ENCODE peak calls at places on chromosomes 7 and 10, in six cellular contexts. R is suprapubic skin, S is sigmoid colon, I is upper lobe of left lung, V is prostate gland, C is transverse colon. B is an unnamed sample.

GRCh38 chr7:98288064-98288823 is 6.8 kb downstream of the BRI3 start:
- DNase-seq in V (no peak), R (no peak), S (no peak), C (no peak), I (peak; percentile 23), B (no peak)

GRCh38 chr10:26217396-26218105 is 977 bp downstream of the GAD2 start:
- DNase-seq in I (no peak), R (no peak), V (no peak), S (no peak), C (no peak), B (no peak)

GRCh38 chr7:31051598-31052503 is at the start of gene ADCYAP1R1:
- DNase-seq in V (no peak), C (no peak), R (no peak), S (peak; percentile 82), I (no peak), B (no peak)

GRCh38 chr10:35635576-35635975 is 6.5 kb downstream of the FZD8 start:
- DNase-seq in C (peak; percentile 33), S (no peak), R (no peak), V (peak; percentile 41), I (no peak), B (no peak)

GRCh38 chr7:38463277-38464224 is 167.6 kb downstream of the AMPH start:
- DNase-seq in S (peak; percentile 73), V (peak; percentile 14), R (no peak), C (peak; percentile 51), I (no peak), B (no peak)

GRCh38 chr10:83166344-83166743 is 973.0 kb upstream of the GHITM start:
- DNase-seq in I (no peak), S (no peak), C (no peak), V (no peak), R (no peak), B (no peak)

GRCh38 chr10:113999520-113999919 is 44.1 kb upstream of the ADRB1 start:
- DNase-seq in C (peak; percentile 58), S (no peak), V (no peak), I (no peak), R (no peak), B (no peak)

GRCh38 chr10:21526184-21526951 is 886 bp upstream of the SKIDA1 start:
- DNase-seq in R (peak; percentile 92), S (peak; percentile 93), V (peak; percentile 75), I (peak; percentile 66), C (peak; percentile 70), B (no peak)

GRCh38 chr10:3935141-3935540 is 150.1 kb upstream of the KLF6 start:
- DNase-seq in S (no peak), V (peak; percentile 38), R (no peak), I (no peak), C (no peak), B (no peak)

GRCh38 chr7:151615058-151615457 is 95.4 kb upstream of the RHEB start:
- DNase-seq in R (no peak), C (no peak), S (no peak), V (no peak), I (no peak), B (no peak)

GRCh38 chr10:93165367-93165766 is 91.7 kb downstream of the CYP26A1 start:
- DNase-seq in V (no peak), I (no peak), R (no peak), S (no peak), C (no peak), B (no peak)

GRCh38 chr10:124477614-124478363 is 16.2 kb downstream of the LHPP start:
- DNase-seq in R (no peak), S (no peak), I (no peak), V (no peak), C (no peak), B (no peak)

GRCh38 chr7:125773113-125773800 is 843.6 kb upstream of the POT1 start:
- DNase-seq in R (no peak), C (no peak), V (no peak), I (no peak), S (no peak), B (no peak)

GRCh38 chr10:35340975-35341374 is 4.7 kb downstream of the CCNY start:
- DNase-seq in S (no peak), I (peak; percentile 29), R (no peak), C (no peak), V (no peak), B (no peak)

GRCh38 chr7:16697507-16698199 is 51.7 kb downstream of the BZW2 start:
- DNase-seq in C (no peak), R (no peak), V (no peak), S (no peak), I (no peak), B (no peak)

GRCh38 chr10:23146069-23146657 is 45.9 kb upstream of the PTF1A start:
- DNase-seq in R (no peak), I (no peak), S (no peak), C (no peak), V (no peak), B (no peak)

GRCh38 chr10:131247873-131248272 is 63.6 kb downstream of the TCERG1L start:
- DNase-seq in S (no peak), V (no peak), R (no peak), I (no peak), C (no peak), B (no peak)

GRCh38 chr10:110629680-110630191 is 14.4 kb upstream of the RBM20 start:
- DNase-seq in C (no peak), S (no peak), I (no peak), R (no peak), V (peak; percentile 31), B (no peak)

GRCh38 chr10:27581225-27581624 is 77.1 kb downstream of the RAB18 start:
- DNase-seq in C (no peak), I (no peak), R (no peak), S (no peak), V (no peak), B (no peak)

GRCh38 chr10:124998624-124999291 is 56.8 kb downstream of the ZRANB1 start:
- DNase-seq in I (peak; percentile 12), V (no peak), S (no peak), R (peak; percentile 78), C (peak; percentile 6), B (no peak)

GRCh38 chr7:144384071-144384470 is 19.4 kb downstream of the NOBOX start:
- DNase-seq in R (peak; percentile 12), I (no peak), C (peak; percentile 56), S (peak; percentile 17), V (no peak), B (no peak)

GRCh38 chr7:92880212-92881090 is 44.1 kb upstream of the CDK6 start:
- DNase-seq in R (no peak), S (no peak), C (no peak), V (no peak), I (no peak), B (peak; percentile 72)

GRCh38 chr7:31027161-31027965 is 24.7 kb upstream of the ADCYAP1R1 start:
- DNase-seq in V (no peak), S (peak; percentile 90), C (peak; percentile 16), R (no peak), I (no peak), B (no peak)

GRCh38 chr7:1691601-1692499 is 21.8 kb downstream of the ELFN1 start:
- DNase-seq in I (peak; percentile 10), V (peak; percentile 59), R (peak; percentile 76), S (peak; percentile 80), C (no peak), B (no peak)

GRCh38 chr10:92527716-92528115 is 46.2 kb downstream of the IDE start:
- DNase-seq in R (no peak), V (no peak), I (no peak), C (no peak), S (no peak), B (no peak)

GRCh38 chr10:127986543-127987466 is 79.9 kb downstream of the PTPRE start:
- DNase-seq in R (no peak), V (no peak), S (peak; percentile 42), C (no peak), I (no peak), B (no peak)

GRCh38 chr7:131556055-131556911 is at the start of gene PODXL:
- DNase-seq in V (peak; percentile 59), S (peak; percentile 85), C (peak; percentile 74), I (peak; percentile 75), R (no peak), B (no peak)
- TF ChIP-seq POLR2AphosphoS5 in V (no peak), S (no peak), C (peak; percentile 34), I (no peak), R (no peak), B (no peak)

DNA sequence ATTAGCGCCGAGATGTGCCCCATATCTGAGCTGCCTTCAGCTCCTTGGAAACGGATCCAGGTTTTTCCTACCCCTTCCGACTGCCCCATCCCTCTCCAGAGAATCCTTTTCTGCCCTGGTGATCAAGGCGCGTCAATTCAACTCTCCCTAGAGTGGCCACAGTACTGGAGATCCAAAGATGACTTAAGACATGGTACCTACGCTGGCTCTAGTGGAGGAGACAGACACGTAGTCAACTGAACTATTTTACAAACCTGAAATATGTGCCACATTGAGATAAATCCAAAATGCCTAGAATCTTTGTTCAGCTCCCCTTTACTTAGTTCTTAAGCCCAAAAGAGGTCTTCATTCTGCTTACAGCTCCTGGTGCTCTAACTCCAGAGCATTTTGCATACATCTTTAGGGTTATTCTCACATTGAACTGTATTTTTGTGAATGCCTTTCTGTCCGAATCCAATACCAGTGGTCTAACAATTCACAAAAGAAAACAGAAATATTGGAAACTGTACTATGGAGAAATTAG is 444 bp upstream of the TNPO3 start:
- DNase-seq in V (no peak), R (no peak), I (no peak), C (no peak), S (no peak), B (no peak)
- TF ChIP-seq POLR2AphosphoS5 in V (no peak), R (no peak), I (no peak), C (no peak), S (no peak), B (no peak)

DNA sequence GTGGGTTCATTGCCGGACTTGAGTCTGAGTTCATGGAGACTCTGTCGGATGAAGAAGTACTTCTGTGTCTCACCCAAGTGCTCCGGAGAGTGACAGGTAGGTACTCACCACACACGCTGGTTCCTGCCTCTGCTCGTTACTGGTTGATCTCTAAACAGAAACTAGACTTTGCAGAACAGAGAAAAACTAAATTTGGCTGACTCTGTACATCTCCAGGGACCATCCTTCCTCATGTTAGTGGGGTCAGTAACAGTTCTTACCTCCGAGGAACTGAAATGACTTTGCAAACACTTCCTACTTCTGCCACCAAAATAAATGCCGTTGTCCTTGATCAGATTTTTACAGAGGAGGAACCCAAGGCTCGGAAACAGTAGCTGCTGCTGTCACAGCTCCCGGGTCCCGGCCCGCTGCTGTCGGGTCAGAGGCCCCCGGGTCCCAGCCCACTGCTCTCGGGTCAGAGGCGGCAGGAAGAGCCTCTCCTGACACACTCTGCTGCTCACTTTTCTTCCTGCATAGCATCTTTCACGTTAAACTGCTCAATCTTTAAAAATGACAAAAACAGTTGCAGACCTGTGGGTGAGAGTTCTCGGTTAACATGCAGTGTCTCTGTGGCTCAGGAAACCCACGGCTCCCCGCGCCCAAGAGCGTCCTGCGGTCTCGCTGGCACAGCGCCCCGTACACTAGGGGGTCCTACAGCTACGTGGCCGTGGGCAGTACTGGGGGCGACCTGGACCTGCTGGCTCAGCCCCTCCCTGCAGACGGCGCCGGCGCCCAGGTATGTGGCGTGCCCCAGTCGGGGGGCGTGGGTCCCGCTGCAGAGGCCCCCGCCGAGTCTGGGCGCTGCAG is 4.8 kb upstream of the MTG1 start:
- DNase-seq in C (peak; percentile 57), V (no peak), I (no peak), S (peak; percentile 50), R (no peak), B (no peak)
- TF ChIP-seq POLR2AphosphoS5 in C (no peak), V (no peak), I (no peak), S (no peak), R (no peak), B (peak; percentile 25)

DNA sequence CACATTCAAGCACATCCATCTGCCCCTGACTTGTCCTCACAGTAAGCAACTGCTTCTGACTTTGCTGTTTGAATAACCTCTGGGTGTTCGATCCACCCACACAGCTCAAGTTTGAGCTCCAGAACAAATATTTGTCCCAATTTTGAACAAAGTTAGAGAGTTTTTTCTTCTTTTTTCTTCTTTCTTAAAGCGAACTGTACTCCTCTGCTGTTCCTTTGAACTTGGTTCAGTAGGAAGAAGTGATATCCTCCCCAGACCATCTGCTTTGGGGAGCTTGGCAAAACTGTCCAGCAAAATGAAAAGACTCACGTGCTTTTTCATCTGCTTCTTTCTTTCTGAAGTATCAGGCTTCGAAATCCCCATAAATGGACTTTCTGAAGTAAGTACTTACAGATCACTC is at the start of gene ITIH2:
- DNase-seq in R (no peak), V (no peak), I (no peak), S (no peak), C (no peak), B (no peak)
- TF ChIP-seq POLR2AphosphoS5 in R (no peak), V (no peak), I (no peak), S (no peak), C (no peak), B (no peak)

B was measured in vagina.